ENCODE peak calls at places on chromosomes 4 and X, in six cellular contexts. C is fibroblast of the aortic adventitia, U is kidney epithelial cell, D is cardiac fibroblast, Y is colonic mucosa, W is tibial nerve. I is an unnamed sample.

GRCh38 chr4:103105558-103106356 is 6.1 kb upstream of the BDH2 start:
- DNase-seq in D (peak), Y (no peak), U (no peak), W (no peak), C (no peak), I (peak)

GRCh38 chr4:1323635-1324442 is 23.2 kb upstream of the UVSSA start:
- DNase-seq in D (peak), W (no peak), C (peak), U (peak), Y (no peak), I (peak)

GRCh38 chr4:89640620-89641366 is 196.2 kb downstream of the SNCA start:
- DNase-seq in U (peak), D (peak), Y (peak), W (no peak), C (peak), I (peak)

GRCh38 chr4:109155682-109156243 is 146.7 kb downstream of the COL25A1 start:
- DNase-seq in D (peak), W (no peak), Y (no peak), C (no peak), U (no peak), I (no peak)

GRCh38 chr4:2583517-2583916 is 47.1 kb downstream of the FAM193A start:
- DNase-seq in W (no peak), D (peak), Y (no peak), U (peak), C (peak), I (peak)

GRCh38 chr4:67892905-67893304 is 9.1 kb upstream of the TMPRSS11D start:
- DNase-seq in Y (no peak), U (no peak), C (no peak), D (no peak), W (no peak), I (no peak)

GRCh38 chr4:101357751-101358150 is 10.4 kb upstream of the PPP3CA start:
- DNase-seq in C (no peak), U (no peak), D (peak), Y (no peak), W (no peak), I (peak)

GRCh38 chrX:71514367-71515038 is 18.4 kb upstream of the OGT start:
- DNase-seq in C (no peak), Y (no peak), D (no peak), U (no peak), W (no peak), I (no peak)

GRCh38 chr4:68864438-68865177 is 48.8 kb downstream of the UGT2B10 start:
- DNase-seq in W (no peak), Y (peak), U (no peak), C (no peak), D (no peak), I (no peak)

GRCh38 chr4:130639871-130640270 is 1543.9 kb downstream of the C4orf33 start:
- DNase-seq in D (no peak), C (no peak), U (no peak), W (no peak), Y (no peak), I (no peak)

GRCh38 chr4:33467291-33467690 is 2747.1 kb downstream of the PCDH7 start:
- DNase-seq in W (no peak), Y (no peak), D (no peak), U (no peak), C (no peak), I (no peak)

GRCh38 chr4:68299492-68300457 is 50.1 kb downstream of the YTHDC1 start:
- DNase-seq in W (no peak), C (no peak), U (no peak), Y (no peak), D (no peak), I (no peak)

GRCh38 chrX:63275127-63275526 is 76.0 kb downstream of the SPIN4 start:
- DNase-seq in Y (peak), W (no peak), U (no peak), D (peak), C (peak), I (no peak)

GRCh38 chr4:22003878-22004277 is 55.3 kb upstream of the KCNIP4 start:
- DNase-seq in W (no peak), U (no peak), C (no peak), Y (no peak), D (no peak), I (no peak)

GRCh38 chr4:53547983-53548382 is 43.3 kb downstream of the LNX1 start:
- DNase-seq in W (no peak), C (peak), D (peak), U (no peak), Y (no peak), I (no peak)

DNA sequence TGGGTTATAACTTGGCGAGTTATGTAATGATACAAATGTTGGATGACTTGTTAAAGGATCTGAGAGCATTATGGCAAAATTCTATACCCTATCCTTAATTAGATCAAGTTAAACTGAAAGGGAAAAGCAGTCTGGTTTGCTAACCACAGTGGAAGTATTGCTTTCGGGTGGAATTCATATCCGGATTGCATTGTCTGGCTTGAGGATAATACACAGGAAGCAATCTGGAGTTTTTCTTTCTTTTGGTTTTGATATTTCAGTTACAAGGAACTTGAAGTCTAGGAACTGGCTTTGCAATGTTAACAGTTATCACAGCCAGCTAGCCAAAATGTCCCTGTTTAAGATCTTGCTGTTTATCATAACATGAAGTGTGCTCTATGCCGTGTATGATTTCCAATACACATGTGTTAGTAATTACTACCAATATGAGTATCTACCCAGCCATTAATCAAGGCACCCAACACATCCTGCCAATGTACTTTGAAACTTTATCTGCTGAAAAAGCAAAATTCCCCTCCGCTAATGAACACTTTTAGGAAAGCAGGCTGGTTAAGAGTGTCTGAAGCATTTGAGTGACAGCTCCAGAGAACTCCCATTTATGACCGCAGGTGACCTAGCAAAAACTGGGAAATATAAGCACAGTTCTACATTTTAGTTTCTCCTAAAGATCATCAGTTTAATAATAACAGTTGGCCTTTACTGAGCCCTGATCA is 146.4 kb downstream of the PALLD start:
- DNase-seq in D (peak), Y (no peak), C (peak), U (no peak), W (no peak), I (peak)
- H3K4me3 ChIP-seq in D (no peak), Y (no peak), C (no peak), U (no peak), W (no peak), I (no peak)

DNA sequence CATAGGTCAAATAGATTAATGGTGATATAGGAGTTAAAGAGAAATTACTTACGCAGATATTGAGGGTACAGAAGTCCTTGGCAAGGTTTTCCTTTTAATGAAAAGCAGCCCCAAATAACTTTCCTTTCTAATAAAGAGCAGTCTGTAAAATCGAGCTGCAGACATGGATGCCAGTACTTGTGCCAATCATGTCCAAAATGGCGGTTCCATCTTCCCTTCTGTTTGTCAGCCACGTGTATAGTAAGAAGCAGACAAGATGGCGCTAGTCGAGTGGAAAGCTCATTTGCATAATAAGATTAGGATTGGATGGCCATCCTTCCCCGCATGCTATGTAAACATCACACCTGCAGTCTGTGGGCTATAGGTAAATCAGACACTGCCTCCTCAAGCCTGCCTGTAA is 68.5 kb downstream of the FGFBP1 start:
- DNase-seq in U (no peak), W (no peak), D (no peak), C (no peak), Y (no peak), I (no peak)
- TF ChIP-seq CTCF in U (no peak), W (no peak), D (no peak), C (no peak), Y (no peak), I (no peak)

DNA sequence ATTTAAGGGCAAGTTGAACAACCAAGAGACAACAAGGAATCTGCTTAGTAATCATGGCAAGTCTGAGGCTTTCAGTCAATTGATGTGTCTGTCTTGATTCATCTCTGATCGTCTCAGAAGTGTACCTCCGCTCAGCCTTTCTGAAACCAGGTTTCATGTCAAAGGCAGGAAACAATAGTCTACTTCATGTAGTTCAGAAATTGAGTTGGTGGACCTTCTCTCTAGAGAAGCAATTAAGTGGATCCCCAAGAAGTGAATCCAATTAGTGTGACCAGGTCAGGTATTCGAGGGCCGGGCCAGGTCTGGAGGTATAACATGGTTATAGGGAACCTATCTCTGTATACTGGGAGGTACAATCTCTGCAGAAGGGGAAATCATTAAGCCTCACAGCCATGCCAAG is 31.9 kb downstream of the DAPP1 start:
- DNase-seq in C (no peak), U (no peak), D (no peak), Y (no peak), W (no peak), I (no peak)
- H3K4me3 ChIP-seq in C (no peak), U (no peak), D (no peak), Y (no peak), W (no peak), I (no peak)

GRCh38 chr4:6824772-6825402 is 42.4 kb downstream of the KIAA0232 start:
- DNase-seq in U (no peak), Y (no peak), W (no peak), D (peak), C (peak), I (no peak)

GRCh38 chr4:6826781-6827508 is 44.4 kb downstream of the KIAA0232 start:
- DNase-seq in W (no peak), U (no peak), Y (no peak), C (no peak), D (no peak), I (peak)

GRCh38 chr4:6820695-6821094 is 38.2 kb downstream of the KIAA0232 start:
- DNase-seq in U (no peak), D (no peak), W (no peak), C (no peak), Y (no peak), I (no peak)

GRCh38 chr4:6825403-6825802 is 42.9 kb downstream of the KIAA0232 start:
- DNase-seq in C (no peak), Y (no peak), W (no peak), D (no peak), U (no peak), I (no peak)

DNA sequence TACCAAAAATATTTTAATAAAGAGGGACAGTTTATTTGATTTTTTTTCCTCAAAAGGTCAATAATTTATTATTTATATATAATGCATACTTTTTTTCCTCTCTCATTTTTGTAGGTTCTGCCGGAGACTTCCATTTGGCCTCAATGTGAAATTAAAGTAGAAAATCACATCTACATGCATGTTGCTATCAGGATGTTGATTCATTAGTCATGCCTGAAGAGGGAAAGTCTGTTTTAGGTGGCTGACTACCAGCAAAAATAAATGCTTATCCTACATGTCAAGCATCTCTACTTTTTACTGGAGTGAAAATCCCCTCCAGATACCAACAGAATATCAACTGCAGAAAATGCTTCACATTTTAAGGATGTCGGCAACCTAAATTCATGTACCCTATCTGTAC is 41.5 kb downstream of the KIAA0232 start:
- DNase-seq in U (no peak), D (peak), W (no peak), C (peak), Y (no peak), I (no peak)
- TF ChIP-seq CTCF in U (no peak), D (no peak), W (no peak), C (no peak), Y (no peak), I (no peak)

DNA sequence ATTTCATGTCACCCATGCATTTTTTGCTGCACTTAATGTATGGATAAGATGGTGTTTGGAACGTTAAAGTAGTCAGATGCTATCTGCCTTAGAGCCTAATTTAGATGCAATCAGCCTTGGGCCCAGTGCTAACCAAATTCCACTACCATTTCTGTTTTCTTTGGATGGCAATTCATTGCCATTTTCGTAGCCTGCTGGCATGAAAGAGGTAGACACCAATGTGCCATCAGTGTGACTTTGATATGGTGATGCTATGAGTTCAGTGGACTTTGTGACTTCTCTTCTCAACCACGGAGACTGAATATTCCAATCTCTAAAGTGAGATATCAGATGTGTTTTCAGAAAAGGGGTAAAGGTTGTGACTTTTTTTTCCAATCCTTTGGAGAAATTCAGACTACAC is 1.5 kb downstream of the ETFDH start:
- DNase-seq in U (no peak), Y (no peak), W (no peak), D (no peak), C (no peak), I (no peak)
- H3K4me3 ChIP-seq in U (no peak), Y (no peak), W (no peak), D (no peak), C (no peak), I (no peak)

DNA sequence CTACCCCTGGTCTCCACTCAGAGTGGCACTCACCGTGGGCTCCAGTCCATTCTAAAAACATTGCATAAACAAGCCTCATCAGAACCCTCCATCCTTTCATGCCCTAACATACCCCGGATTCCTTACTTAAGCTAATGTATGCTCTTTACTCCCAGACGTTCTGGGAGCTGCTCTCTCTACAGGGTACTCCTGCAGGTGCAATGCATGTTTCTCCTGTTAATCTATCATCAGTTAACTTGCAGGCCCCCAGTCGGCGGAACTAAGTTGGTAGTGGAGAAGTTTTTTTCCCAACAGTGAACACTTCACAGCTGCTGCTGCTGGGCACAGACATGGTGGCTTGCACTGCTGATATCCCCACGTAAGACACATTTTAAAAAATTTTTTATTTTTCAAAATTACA is 161.6 kb upstream of the FAT1 start:
- DNase-seq in W (no peak), D (no peak), C (no peak), Y (no peak), U (no peak), I (no peak)
- TF ChIP-seq CTCF in W (no peak), D (no peak), C (no peak), Y (no peak), U (no peak), I (no peak)

DNA sequence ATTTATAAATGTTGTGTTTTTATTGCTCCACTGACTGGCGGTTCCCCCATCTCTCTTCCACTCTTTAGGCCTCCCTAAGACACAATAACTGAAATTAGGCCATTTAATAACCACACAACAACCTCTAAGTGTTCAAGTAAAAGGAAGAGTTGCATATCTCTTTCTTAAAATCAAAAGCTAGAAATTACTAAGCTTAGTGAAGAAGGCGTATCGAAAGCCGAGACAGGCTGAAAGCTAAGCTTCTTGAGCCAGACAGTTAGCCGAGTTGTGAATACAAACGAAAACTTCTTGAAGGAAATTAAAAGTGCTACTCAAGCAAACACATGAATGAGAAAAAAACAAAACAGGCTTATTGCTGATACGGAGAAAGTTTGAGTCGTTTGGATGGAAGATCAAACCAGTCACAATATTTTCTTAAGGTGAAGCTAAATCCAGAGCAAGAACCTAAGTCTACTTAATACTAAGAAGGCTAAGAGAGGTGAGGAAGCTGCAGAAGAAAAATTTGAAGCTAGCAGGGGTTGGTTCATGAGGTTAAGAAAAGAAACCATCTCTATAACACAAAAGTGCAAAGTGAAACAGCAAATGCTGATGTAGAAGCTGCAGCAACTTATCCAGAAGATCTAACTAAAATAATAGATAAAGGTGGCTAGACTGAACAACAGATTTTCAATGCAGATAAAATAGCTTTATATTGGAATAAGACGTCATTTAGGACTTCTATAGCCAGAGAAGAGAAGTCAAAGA is 194.0 kb upstream of the TTC29 start:
- DNase-seq in W (no peak), C (no peak), D (no peak), Y (no peak), U (no peak), I (no peak)
- H3K4me3 ChIP-seq in W (no peak), C (no peak), D (no peak), Y (no peak), U (no peak), I (no peak)

GRCh38 chr4:80390178-80390577 is 54.6 kb downstream of the CFAP299 start:
- DNase-seq in Y (no peak), C (no peak), W (no peak), D (no peak), U (no peak), I (no peak)
- TF ChIP-seq CTCF in Y (no peak), C (no peak), W (no peak), D (no peak), U (no peak), I (no peak)

DNA sequence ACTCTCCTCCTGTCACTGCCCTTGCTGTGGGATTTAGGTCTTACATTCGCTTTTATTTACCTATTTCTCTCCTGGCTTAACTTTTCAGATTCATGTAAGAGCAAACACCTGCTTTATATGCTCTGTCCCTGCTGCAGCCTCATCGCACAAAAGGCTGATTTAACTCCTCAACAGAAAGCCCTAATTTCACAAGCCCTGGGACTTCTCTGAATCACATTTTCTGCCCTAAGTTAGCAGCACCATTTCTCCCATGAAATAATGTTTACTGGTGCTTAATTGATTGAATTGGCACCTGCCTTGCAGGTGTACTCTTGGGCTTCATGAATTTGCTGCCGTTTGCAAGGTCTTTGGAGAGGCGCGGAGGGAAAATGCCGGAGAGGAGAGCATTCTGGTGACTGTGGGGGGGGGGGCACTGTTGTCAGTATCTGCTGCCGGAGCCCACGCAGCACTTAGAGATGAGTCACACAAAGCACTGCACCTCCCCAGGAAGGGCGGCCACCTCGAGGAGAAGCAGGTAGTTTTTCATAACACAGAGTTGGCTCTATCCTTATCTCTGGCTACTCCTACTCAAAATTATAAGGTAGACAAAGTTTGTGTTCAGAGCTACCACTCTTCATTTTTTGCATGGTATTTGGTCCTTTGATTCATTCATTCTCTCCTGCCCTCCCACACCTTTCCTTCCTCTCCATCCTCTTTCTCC is 76.4 kb upstream of the SCOC start:
- DNase-seq in C (no peak), Y (no peak), U (no peak), D (no peak), W (no peak), I (peak)
- H3K4me3 ChIP-seq in C (no peak), Y (no peak), U (no peak), D (no peak), W (no peak), I (no peak)